ENCODE peak calls at places on chromosomes 3 and 15, in seven cellular contexts. A, V, S, L, T, E and Y are unnamed samples.

GRCh38 chr15:72312605-72313447 is 7.1 kb downstream of the CELF6 start:
- DNase-seq in L (peak), V (peak), A (peak), E (peak), T (peak), S (peak), Y (peak)

GRCh38 chr3:14810795-14811661 is 7.7 kb upstream of the FGD5 start:
- DNase-seq in E (no peak), T (no peak), V (peak), L (no peak), A (no peak), S (no peak), Y (peak)

GRCh38 chr3:154120903-154121235 is 321 bp upstream of the ARHGEF26 start:
- DNase-seq in L (no peak), A (no peak), T (no peak), V (no peak), E (no peak), S (no peak), Y (no peak)

GRCh38 chr3:120145498-120146285 is 51.4 kb upstream of the GSK3B start:
- DNase-seq in V (no peak), A (peak), T (peak), S (no peak), E (no peak), L (peak), Y (peak)

GRCh38 chr3:58066842-58067241 is 58.6 kb downstream of the FLNB start:
- DNase-seq in A (peak), S (no peak), T (no peak), L (no peak), V (no peak), E (no peak), Y (no peak)

GRCh38 chr3:177598110-177598833 is 401.0 kb upstream of the TBL1XR1 start:
- DNase-seq in L (no peak), E (no peak), A (no peak), V (no peak), S (no peak), T (no peak), Y (no peak)

GRCh38 chr15:49471733-49472132 is 48.7 kb downstream of the FGF7 start:
- DNase-seq in T (no peak), V (no peak), A (no peak), E (no peak), S (no peak), L (no peak), Y (no peak)

GRCh38 chr15:25092661-25093060 is 137.9 kb downstream of the SNRPN start:
- DNase-seq in A (peak), V (no peak), L (no peak), E (no peak), S (no peak), T (no peak), Y (no peak)

GRCh38 chr3:107969994-107970896 is 120.6 kb downstream of the CD47 start:
- DNase-seq in T (no peak), L (no peak), A (peak), S (no peak), E (no peak), V (no peak), Y (no peak)

GRCh38 chr3:40780341-40780800 is 255.6 kb downstream of the ZNF621 start:
- DNase-seq in L (no peak), E (peak), A (no peak), V (peak), S (no peak), T (no peak), Y (peak)

GRCh38 chr3:129276385-129276784 is 2.3 kb upstream of the HMCES start:
- DNase-seq in T (no peak), S (no peak), V (no peak), L (no peak), A (no peak), E (no peak), Y (no peak)

GRCh38 chr3:40810813-40811212 is 286.1 kb downstream of the ZNF621 start:
- DNase-seq in S (no peak), E (no peak), L (no peak), A (no peak), V (no peak), T (no peak), Y (no peak)

GRCh38 chr15:45631831-45632230 is 3.0 kb upstream of the SQOR start:
- DNase-seq in L (peak), E (no peak), S (no peak), A (peak), V (no peak), T (no peak), Y (no peak)

GRCh38 chr3:53254810-53255359 is 937 bp downstream of the TKT start:
- DNase-seq in E (peak), A (peak), T (peak), L (peak), V (peak), S (no peak), Y (peak)

GRCh38 chr3:120459196-120459595 is 8.4 kb upstream of the FSTL1 start:
- DNase-seq in V (no peak), L (no peak), A (no peak), S (no peak), E (no peak), T (no peak), Y (no peak)

GRCh38 chr3:119497824-119498187 is 541 bp upstream of the TIMMDC1 start:
- DNase-seq in V (no peak), A (peak), E (peak), L (peak), S (no peak), T (peak), Y (peak)

DNA sequence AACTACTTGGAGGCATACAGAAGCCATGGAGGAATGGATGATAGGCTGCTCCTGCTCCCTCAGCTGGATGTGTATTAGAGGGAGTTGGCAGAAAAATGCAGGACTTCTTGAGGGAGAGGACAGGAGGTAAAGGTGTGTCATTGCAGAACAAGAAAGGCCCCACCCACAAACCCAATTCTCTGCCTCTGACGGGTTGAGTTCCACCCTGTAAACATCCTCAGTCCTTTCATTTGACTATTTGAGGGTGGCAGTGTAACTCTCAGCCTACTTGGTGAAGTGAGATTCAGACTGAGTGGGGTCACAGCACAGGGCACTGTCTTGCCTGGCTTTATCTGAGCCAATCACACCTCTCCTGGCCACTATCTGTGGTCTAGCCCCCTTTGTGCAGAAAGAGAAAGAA is at the start of gene TPRG1:
- DNase-seq in T (no peak), L (no peak), V (no peak), A (no peak), E (no peak), S (no peak), Y (no peak)
- H2BK5ac ChIP-seq in T (no peak), L (no peak), V (no peak), A (no peak), E (no peak), S (no peak), Y (no peak)

GRCh38 chr3:11712646-11713045 is 68.9 kb upstream of the VGLL4 start:
- DNase-seq in A (no peak), T (no peak), S (no peak), L (no peak), E (no peak), V (no peak), Y (no peak)

GRCh38 chr3:11716576-11717250 is 73.0 kb upstream of the VGLL4 start:
- DNase-seq in V (no peak), T (peak), S (no peak), A (no peak), E (no peak), L (peak), Y (no peak)

GRCh38 chr3:11711826-11712225 is 68.1 kb upstream of the VGLL4 start:
- DNase-seq in S (no peak), E (no peak), A (no peak), T (no peak), L (no peak), V (no peak), Y (no peak)

GRCh38 chr3:11709782-11710181 is 66.1 kb upstream of the VGLL4 start:
- DNase-seq in A (no peak), L (no peak), S (no peak), V (no peak), E (no peak), T (no peak), Y (no peak)

DNA sequence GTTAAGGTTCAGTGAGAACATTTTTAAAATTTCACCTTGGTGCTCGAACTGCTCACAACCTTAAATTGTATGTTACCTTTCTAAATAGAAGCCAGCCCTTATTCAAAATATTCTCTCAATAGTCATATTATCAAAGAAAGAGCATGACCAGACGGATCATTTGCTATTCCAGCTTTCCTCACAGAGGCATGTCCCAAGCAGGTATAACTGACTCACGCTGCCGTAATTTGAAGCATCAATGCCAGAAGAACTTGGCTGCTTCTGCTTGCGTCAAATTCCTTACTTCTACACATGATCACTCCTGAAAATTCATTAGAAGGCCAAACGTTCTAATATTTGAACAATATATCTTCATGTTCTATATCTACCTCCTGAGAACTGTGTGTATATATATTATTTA is 69.5 kb upstream of the VGLL4 start:
- DNase-seq in L (no peak), T (peak), V (no peak), E (no peak), S (no peak), A (no peak), Y (no peak)
- H3K4me2 ChIP-seq in L (no peak), T (no peak), V (no peak), E (no peak), S (no peak), A (no peak), Y (no peak)

GRCh38 chr3:25781145-25781757 is 2.0 kb downstream of the NGLY1 start:
- DNase-seq in T (no peak), S (no peak), A (no peak), E (no peak), V (no peak), L (no peak), Y (no peak)

GRCh38 chr3:25780618-25781017 is 2.6 kb downstream of the NGLY1 start:
- DNase-seq in E (no peak), A (no peak), L (no peak), T (no peak), S (no peak), V (no peak), Y (no peak)

DNA sequence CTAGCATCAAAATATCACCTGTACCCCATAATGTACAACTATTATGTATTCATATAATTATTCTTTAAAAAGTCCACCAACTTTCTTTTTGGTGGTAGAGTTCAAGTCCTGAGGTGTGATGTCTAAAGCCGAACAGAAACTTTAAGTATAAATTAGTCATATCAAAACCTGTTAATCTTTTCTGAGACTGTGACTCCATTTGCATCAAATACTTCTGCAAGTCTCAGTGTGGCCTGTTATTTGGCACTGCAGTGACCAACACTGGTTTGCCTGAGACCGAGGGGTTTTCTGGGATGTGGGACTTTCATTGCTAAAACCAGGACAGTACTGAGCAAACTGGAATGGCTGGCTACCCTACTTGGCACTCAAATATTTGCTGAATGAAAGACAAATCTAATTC is 7.3 kb downstream of the NGLY1 start:
- DNase-seq in S (no peak), V (no peak), E (no peak), L (no peak), T (no peak), A (no peak), Y (no peak)
- H2BK5ac ChIP-seq in S (no peak), V (no peak), E (no peak), L (no peak), T (no peak), A (no peak), Y (no peak)

GRCh38 chr3:152331018-152331541 is 62.4 kb downstream of the MBNL1 start:
- DNase-seq in S (no peak), T (no peak), V (no peak), E (no peak), A (peak), L (peak), Y (no peak)
- H3K4me2 ChIP-seq in S (no peak), T (no peak), V (no peak), E (no peak), A (peak), L (no peak), Y (no peak)

GRCh38 chr3:47151836-47152235 is 12.1 kb downstream of the SETD2 start:
- DNase-seq in S (no peak), E (no peak), V (no peak), T (no peak), A (no peak), L (no peak), Y (no peak)

GRCh38 chr3:47156418-47156817 is 7.5 kb downstream of the SETD2 start:
- DNase-seq in E (no peak), S (no peak), V (no peak), L (no peak), T (no peak), A (no peak), Y (no peak)

GRCh38 chr3:47158208-47158607 is 5.7 kb downstream of the SETD2 start:
- DNase-seq in V (no peak), E (no peak), T (no peak), L (no peak), S (no peak), A (no peak), Y (no peak)

GRCh38 chr3:47149339-47149933 is 14.5 kb downstream of the SETD2 start:
- DNase-seq in E (no peak), L (no peak), V (no peak), T (no peak), A (no peak), S (no peak), Y (no peak)

GRCh38 chr3:47152578-47152977 is 11.3 kb downstream of the SETD2 start:
- DNase-seq in T (peak), V (no peak), L (no peak), S (no peak), A (peak), E (no peak), Y (peak)
- H2BK5ac ChIP-seq in T (no peak), V (no peak), L (no peak), S (no peak), A (no peak), E (no peak), Y (no peak)

GRCh38 chr15:40489274-40490175 is 18.7 kb downstream of the CHST14 start:
- DNase-seq in A (no peak), S (no peak), T (peak), E (no peak), L (no peak), V (no peak), Y (no peak)
- H3K4me2 ChIP-seq in A (no peak), S (no peak), T (no peak), E (no peak), L (no peak), V (no peak), Y (no peak)

GRCh38 chr3:98326945-98327344 is 26.7 kb upstream of the OR5K4 start:
- DNase-seq in T (no peak), V (no peak), E (no peak), A (no peak), S (no peak), L (no peak), Y (no peak)
- H2BK5ac ChIP-seq in T (no peak), V (no peak), E (no peak), A (no peak), S (peak), L (no peak), Y (no peak)